ENCODE peak calls at places on chromosome X, in eight cellular contexts. G is colonic mucosa; W is lung microvascular endothelial cell; E is left ventricle myocardium inferior; V is stimulated activated CD4-positive, alpha-beta T cell treated with anti-CD3 and anti-CD28 coated beads, Interleukin-2, amount 100 ng/mL, for 24 hours; S is NCI-H2081; Z is memory B cell; C is smooth muscle cell of the brain vasculature. I is an unnamed sample.

GRCh38 chrX:154484255-154485149 is 1.9 kb downstream of the UBL4A start:
- DNase-seq in G (peak), W (peak), E (no peak), V (no peak), S (no peak), Z (no peak), C (no peak), I (no peak)

GRCh38 chrX:138711399-138712347 is at the start of gene FGF13:
- DNase-seq in G (no peak), W (no peak), E (peak), V (peak), S (no peak), Z (no peak), C (no peak), I (no peak)

GRCh38 chrX:135340827-135341226 is 31.5 kb downstream of the ETDC start:
- DNase-seq in G (no peak), W (no peak), E (no peak), V (no peak), S (no peak), Z (no peak), C (no peak), I (no peak)

GRCh38 chrX:150205011-150205410 is 158.1 kb upstream of the MAMLD1 start:
- DNase-seq in G (no peak), W (no peak), E (no peak), V (no peak), S (no peak), Z (no peak), C (no peak), I (no peak)

GRCh38 chrX:149512225-149512885 is 7.2 kb upstream of the IDS start:
- DNase-seq in G (peak), W (peak), E (peak), V (peak), S (peak), Z (no peak), C (no peak), I (no peak)

GRCh38 chrX:120549483-120550452 is 11.0 kb downstream of the CUL4B start:
- DNase-seq in G (no peak), W (peak), E (no peak), V (peak), S (no peak), Z (no peak), C (peak), I (peak)

GRCh38 chrX:54597728-54598127 is 67.7 kb downstream of the GNL3L start:
- DNase-seq in G (no peak), W (no peak), E (no peak), V (no peak), S (no peak), Z (no peak), C (no peak), I (no peak)

GRCh38 chrX:15988661-15989603 is 134.3 kb upstream of the AP1S2 start:
- DNase-seq in G (no peak), W (peak), E (no peak), V (no peak), S (no peak), Z (no peak), C (peak), I (peak)

GRCh38 chrX:18151661-18152060 is 69.0 kb downstream of the BEND2 start:
- DNase-seq in G (no peak), W (no peak), E (no peak), V (no peak), S (peak), Z (no peak), C (no peak), I (no peak)

GRCh38 chrX:129771266-129771995 is 8.3 kb upstream of the SASH3 start:
- DNase-seq in G (no peak), W (no peak), E (no peak), V (no peak), S (no peak), Z (no peak), C (no peak), I (no peak)

GRCh38 chrX:45353462-45353861 is 152.8 kb upstream of the DIPK2B start:
- DNase-seq in G (no peak), W (no peak), E (no peak), V (no peak), S (no peak), Z (no peak), C (no peak), I (no peak)

I was measured in epithelial cell of proximal tubule.